ENCODE peak calls at places on chromosomes 1 and 21, in seven cellular contexts. B, O, C, G, P, Z and R are unnamed samples.
A peak's percentile ranks its signal among the peaks of the same experiment; 100 is the strongest.

GRCh38 chr1:234478481-234479309 is at the start of gene TARBP1:
- DNase-seq in B (peak; percentile 66), O (peak; percentile 78), C (peak; percentile 77), G (peak; percentile 22), P (peak; percentile 95), Z (peak; percentile 82), R (no peak)

GRCh38 chr1:232012773-232013386 is 386.3 kb downstream of the DISC1 start:
- DNase-seq in B (no peak), O (peak; percentile 96), C (no peak), G (no peak), P (no peak), Z (no peak), R (no peak)

GRCh38 chr21:42721341-42721824 is 68.0 kb downstream of the PDE9A start:
- DNase-seq in B (peak; percentile 30), O (no peak), C (no peak), G (no peak), P (no peak), Z (no peak), R (no peak)

GRCh38 chr1:205224736-205225135 is 3.0 kb upstream of the TMCC2 start:
- DNase-seq in B (no peak), O (no peak), C (no peak), G (no peak), P (no peak), Z (no peak), R (no peak)

GRCh38 chr1:19044975-19045831 is 88.7 kb upstream of the IFFO2 start:
- DNase-seq in B (no peak), O (peak; percentile 17), C (no peak), G (no peak), P (no peak), Z (no peak), R (no peak)

GRCh38 chr21:37139154-37139553 is 66.1 kb downstream of the TTC3 start:
- DNase-seq in B (no peak), O (no peak), C (no peak), G (no peak), P (no peak), Z (no peak), R (no peak)

GRCh38 chr1:176717052-176717754 is 254.2 kb downstream of the PAPPA2 start:
- DNase-seq in B (no peak), O (no peak), C (no peak), G (no peak), P (no peak), Z (no peak), R (no peak)

GRCh38 chr1:157992031-157992568 is 1.3 kb upstream of the KIRREL1 start:
- DNase-seq in B (peak; percentile 13), O (peak; percentile 63), C (peak; percentile 69), G (no peak), P (peak; percentile 67), Z (peak; percentile 86), R (no peak)

GRCh38 chr1:65371544-65371943 is 48.9 kb upstream of the LEPR start:
- DNase-seq in B (no peak), O (no peak), C (no peak), G (no peak), P (peak; percentile 24), Z (no peak), R (no peak)

GRCh38 chr1:173393655-173393993 is 83.5 kb upstream of the PRDX6 start:
- DNase-seq in B (no peak), O (peak; percentile 78), C (peak; percentile 12), G (no peak), P (no peak), Z (no peak), R (no peak)

GRCh38 chr1:145690587-145691558 is 16.3 kb downstream of the PDZK1 start:
- DNase-seq in B (peak; percentile 54), O (peak; percentile 82), C (no peak), G (no peak), P (no peak), Z (no peak), R (peak; percentile 51)

GRCh38 chr1:208203127-208203847 is 40.9 kb downstream of the PLXNA2 start:
- DNase-seq in B (peak; percentile 79), O (peak; percentile 46), C (peak; percentile 91), G (no peak), P (no peak), Z (no peak), R (no peak)

GRCh38 chr1:31581821-31582810 is 5.8 kb downstream of the TINAGL1 start:
- DNase-seq in B (no peak), O (no peak), C (no peak), G (no peak), P (no peak), Z (no peak), R (no peak)

GRCh38 chr1:92201973-92202372 is 15.7 kb upstream of the C1orf146 start:
- DNase-seq in B (no peak), O (no peak), C (no peak), G (no peak), P (no peak), Z (no peak), R (no peak)

GRCh38 chr1:107229711-107230110 is 88.9 kb downstream of the NTNG1 start:
- DNase-seq in B (no peak), O (no peak), C (no peak), G (no peak), P (no peak), Z (no peak), R (no peak)

GRCh38 chr1:207833381-207833780 is 77.5 kb downstream of the CD34 start:
- DNase-seq in B (no peak), O (no peak), C (no peak), G (no peak), P (peak; percentile 46), Z (no peak), R (no peak)

GRCh38 chr21:20639026-20639425 is 359.2 kb upstream of the NCAM2 start:
- DNase-seq in B (no peak), O (no peak), C (no peak), G (no peak), P (no peak), Z (no peak), R (no peak)

GRCh38 chr1:150152772-150153461 is 3.2 kb downstream of the PLEKHO1 start:
- DNase-seq in B (peak; percentile 19), O (peak; percentile 86), C (no peak), G (no peak), P (no peak), Z (no peak), R (no peak)

GRCh38 chr1:87084247-87084836 is 169.9 kb downstream of the HS2ST1 start:
- DNase-seq in B (peak; percentile 4), O (peak; percentile 60), C (peak; percentile 20), G (peak; percentile 6), P (no peak), Z (no peak), R (no peak)

DNA sequence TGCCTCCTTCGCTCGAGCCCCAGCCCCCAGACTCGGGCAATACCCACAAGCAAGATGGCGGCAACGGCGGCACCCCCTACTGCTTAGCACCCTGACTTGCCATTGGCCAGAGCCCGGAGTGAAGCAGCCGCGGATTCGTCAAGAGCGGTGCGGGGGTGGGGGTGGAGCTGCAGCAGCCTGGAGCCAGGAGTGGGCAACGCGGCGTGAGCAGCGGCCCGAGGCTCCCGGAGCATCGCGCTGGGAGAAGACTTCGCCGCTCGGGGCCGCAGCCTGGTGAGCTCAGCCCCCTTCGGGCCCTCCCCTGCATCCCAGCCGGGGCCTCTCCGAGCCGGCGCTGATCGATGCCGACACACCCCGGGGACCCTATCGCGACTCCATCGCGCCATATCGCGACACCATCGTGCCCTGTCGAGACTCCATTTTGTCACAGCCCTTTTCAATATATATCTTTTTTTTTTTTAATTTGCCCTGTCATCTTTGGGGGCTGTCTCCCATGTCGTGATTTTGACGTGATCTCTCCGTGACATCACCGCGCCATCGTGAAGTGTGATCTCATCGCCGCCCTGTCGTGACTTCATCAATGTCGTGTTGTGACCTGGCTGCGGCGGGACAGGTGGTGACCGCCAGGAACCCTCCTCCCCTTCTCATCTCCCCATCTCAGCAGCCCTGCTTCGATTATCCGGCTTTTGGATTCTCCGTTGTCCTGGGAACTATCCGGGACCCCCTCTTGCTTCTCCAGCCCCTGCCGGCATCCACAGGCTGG is at the start of gene NCDN:
- DNase-seq in B (peak; percentile 94), O (peak; percentile 97), C (peak; percentile 95), G (peak; percentile 93), P (peak; percentile 98), Z (peak; percentile 69), R (peak; percentile 85)
- TF ChIP-seq POLR2A in B (peak; percentile 38), O (peak; percentile 85), C (peak; percentile 89), G (peak; percentile 50), P (peak; percentile 78), Z (peak; percentile 30), R (peak; percentile 93)

DNA sequence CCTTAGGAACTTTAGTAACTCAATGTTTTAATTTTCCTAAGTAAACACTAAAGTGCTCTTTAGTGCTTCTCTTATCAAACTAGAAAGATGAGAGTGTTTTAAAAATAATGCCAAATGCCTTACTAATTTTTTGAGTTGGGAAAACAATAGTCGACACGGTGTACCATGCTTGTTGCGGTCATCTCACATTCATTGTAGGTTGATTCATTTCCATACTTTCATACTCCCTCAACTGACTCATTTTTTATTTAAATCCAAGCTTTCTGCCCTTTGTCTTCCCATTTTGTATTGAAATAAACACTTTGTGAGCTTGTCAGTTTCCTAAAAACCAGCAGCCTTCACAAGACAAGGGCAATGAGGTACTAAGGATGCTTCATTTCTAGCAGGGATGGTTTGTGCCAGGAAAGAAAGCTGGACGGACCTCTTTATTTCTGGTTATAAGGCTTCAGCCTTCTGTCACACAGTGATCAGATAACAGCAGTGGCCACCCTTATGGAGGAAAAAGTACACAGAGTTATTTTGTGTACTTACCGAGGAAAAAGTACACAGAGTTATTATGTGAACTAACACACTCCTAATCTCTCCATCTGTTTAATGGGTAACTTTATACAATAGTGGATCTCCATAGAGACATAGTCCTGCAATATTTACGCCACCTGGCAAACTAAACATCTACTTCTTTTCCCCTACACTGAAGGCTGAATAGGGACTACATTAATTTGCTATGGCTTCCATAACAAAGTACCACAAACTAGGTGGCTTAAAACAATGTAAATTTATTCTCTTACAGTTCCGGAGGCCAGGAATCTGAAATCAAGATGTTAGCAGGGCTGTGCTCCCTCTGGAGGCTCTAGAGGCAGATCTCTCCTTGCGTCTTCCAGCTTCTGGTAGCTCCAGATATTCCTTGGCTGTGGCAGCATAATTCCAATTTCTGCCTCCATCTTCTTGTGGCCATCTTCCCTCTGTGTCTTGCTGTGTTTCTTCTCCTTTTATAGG is 13.0 kb upstream of the CCDC190 start:
- DNase-seq in B (peak; percentile 75), O (peak; percentile 85), C (peak; percentile 4), G (no peak), P (no peak), Z (no peak), R (no peak)
- TF ChIP-seq RAD21 in B (no peak), O (peak; percentile 41), C (no peak), G (no peak), P (no peak), Z (peak; percentile 8), R (no peak)

GRCh38 chr1:161185282-161185682 is 8.0 kb upstream of the B4GALT3 start:
- DNase-seq in B (no peak), O (peak; percentile 67), C (no peak), G (no peak), P (no peak), Z (no peak), R (peak; percentile 98)
- TF ChIP-seq POLR2A in B (no peak), O (no peak), C (no peak), G (no peak), P (no peak), Z (no peak), R (peak; percentile 42)

DNA sequence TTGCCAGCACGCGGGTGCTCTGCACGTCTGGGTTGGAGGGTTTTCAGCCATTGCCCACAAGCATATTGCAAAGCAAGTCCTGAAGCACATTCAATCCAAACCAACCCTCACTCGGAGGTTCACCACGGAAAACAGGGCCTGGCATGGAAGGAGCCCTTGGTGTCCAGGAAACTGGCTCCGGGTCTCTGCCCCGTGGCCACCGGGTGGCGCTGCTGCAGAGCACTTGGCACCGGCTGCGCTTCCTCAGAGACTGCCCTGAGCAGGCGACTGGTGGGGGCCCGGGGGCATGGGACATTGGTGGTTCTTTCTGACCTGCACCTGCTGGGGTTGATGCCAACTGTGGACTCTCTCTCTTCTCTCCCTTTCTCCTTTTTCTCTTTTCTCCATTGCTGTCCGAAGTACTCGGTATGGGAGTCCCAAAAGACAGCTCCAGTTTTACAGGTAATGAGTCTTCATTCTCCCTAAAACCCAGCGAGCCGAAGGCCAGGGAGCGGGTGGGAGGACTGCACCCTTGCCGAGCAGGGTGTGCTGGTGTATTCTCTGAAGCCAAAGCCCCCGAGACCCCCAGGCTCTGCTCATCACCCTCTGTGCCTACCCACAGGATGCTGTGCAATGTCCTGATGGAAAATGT is 4.1 kb upstream of the KCNAB2 start:
- DNase-seq in B (no peak), O (no peak), C (peak; percentile 19), G (no peak), P (peak; percentile 83), Z (peak; percentile 92), R (no peak)
- TF ChIP-seq RAD21 in B (no peak), O (peak; percentile 59), C (no peak), G (peak; percentile 79), P (no peak), Z (peak; percentile 88), R (peak; percentile 39)